ENCODE peak calls at places on chromosomes 7 and 10, in six cellular contexts. S is K562, N is endothelial cell of umbilical vein, C is A549, L is HepG2, Y is GM12878. O is an unnamed sample.

GRCh38 chr7:80999180-80999579 is 80.3 kb upstream of the SEMA3C start:
- DNase-seq in C (no peak), S (no peak), N (no peak), L (no peak), Y (no peak), O (no peak)

GRCh38 chr7:26681819-26682418 is 182.5 kb downstream of the SKAP2 start:
- DNase-seq in N (peak; percentile 64), C (peak; percentile 23), L (no peak), Y (no peak), S (peak; percentile 13), O (peak; percentile 57)

GRCh38 chr7:74514131-74514591 is 60.5 kb downstream of the GTF2IRD1 start:
- DNase-seq in N (no peak), Y (no peak), C (no peak), S (no peak), L (no peak), O (no peak)

GRCh38 chr10:132482090-132482489 is 55.5 kb upstream of the INPP5A start:
- DNase-seq in C (no peak), N (peak; percentile 17), Y (no peak), S (no peak), L (peak; percentile 44), O (peak; percentile 69)

GRCh38 chr7:130732980-130733865 is 784 bp downstream of the KLF14 start:
- DNase-seq in S (peak; percentile 83), Y (no peak), N (no peak), L (no peak), C (peak; percentile 9), O (peak; percentile 52)

GRCh38 chr7:47601119-47601880 is 19.4 kb upstream of the TNS3 start:
- DNase-seq in S (no peak), Y (no peak), L (peak; percentile 40), N (peak; percentile 71), C (peak; percentile 93), O (peak; percentile 77)

GRCh38 chr10:110460111-110460809 is 37.4 kb upstream of the DUSP5 start:
- DNase-seq in S (no peak), N (peak; percentile 55), Y (no peak), C (peak; percentile 68), L (peak; percentile 32), O (peak; percentile 91)

GRCh38 chr10:79940431-79940830 is 8.5 kb downstream of the SFTPD start:
- DNase-seq in S (no peak), C (no peak), Y (no peak), L (no peak), N (no peak), O (no peak)

GRCh38 chr7:30977896-30978564 is 14.3 kb downstream of the GHRHR start:
- DNase-seq in C (peak; percentile 49), Y (no peak), S (peak; percentile 35), L (peak; percentile 32), N (peak; percentile 26), O (peak; percentile 40)

GRCh38 chr10:61899045-61899444 is 2.5 kb upstream of the ARID5B start:
- DNase-seq in S (no peak), C (no peak), N (peak; percentile 81), Y (no peak), L (no peak), O (peak; percentile 70)

GRCh38 chr7:98066208-98066607 is 40.5 kb upstream of the LMTK2 start:
- DNase-seq in C (no peak), S (no peak), Y (no peak), N (no peak), L (no peak), O (no peak)

GRCh38 chr7:92973293-92973731 is 136.9 kb upstream of the CDK6 start:
- DNase-seq in Y (no peak), N (no peak), L (no peak), S (no peak), C (no peak), O (no peak)

GRCh38 chr10:61929555-61929954 is 28.1 kb downstream of the ARID5B start:
- DNase-seq in L (no peak), S (no peak), N (no peak), Y (no peak), C (no peak), O (no peak)

GRCh38 chr7:143882611-143883078 is 19.3 kb downstream of the TCAF1 start:
- DNase-seq in N (peak; percentile 68), S (peak; percentile 14), Y (no peak), C (no peak), L (peak; percentile 79), O (no peak)

GRCh38 chr10:77036993-77037734 is 600.4 kb downstream of the KCNMA1 start:
- DNase-seq in S (peak; percentile 63), C (peak; percentile 50), Y (no peak), L (peak; percentile 9), N (peak; percentile 25), O (peak; percentile 67)

GRCh38 chr10:97713351-97713827 is at the start of gene MARVELD1:
- DNase-seq in C (peak; percentile 81), L (no peak), S (peak; percentile 82), N (peak; percentile 54), Y (no peak), O (peak; percentile 79)

GRCh38 chr10:94011296-94011695 is 17.6 kb downstream of the PLCE1 start:
- DNase-seq in C (no peak), N (no peak), L (no peak), S (no peak), Y (no peak), O (no peak)

GRCh38 chr10:97715259-97715874 is 1.8 kb downstream of the MARVELD1 start:
- DNase-seq in Y (no peak), S (no peak), N (no peak), C (no peak), L (no peak), O (no peak)

GRCh38 chr7:50450691-50451051 is 521 bp upstream of the FIGNL1 start:
- DNase-seq in Y (no peak), C (peak; percentile 22), S (no peak), L (no peak), N (no peak), O (peak; percentile 43)

GRCh38 chr7:36232971-36233550 is 80.0 kb downstream of the EEPD1 start:
- DNase-seq in S (no peak), Y (no peak), C (no peak), L (peak; percentile 60), N (no peak), O (no peak)

GRCh38 chr10:91389636-91390512 is 20.3 kb upstream of the HECTD2 start:
- DNase-seq in S (peak; percentile 27), Y (no peak), C (peak; percentile 64), N (peak; percentile 64), L (peak; percentile 54), O (peak; percentile 67)

GRCh38 chr10:71009031-71009605 is 120.8 kb upstream of the PCBD1 start:
- DNase-seq in S (no peak), N (no peak), C (no peak), Y (no peak), L (no peak), O (no peak)

GRCh38 chr10:30686706-30687105 is 57.2 kb upstream of the LYZL2 start:
- DNase-seq in L (no peak), N (no peak), Y (no peak), S (no peak), C (no peak), O (no peak)

GRCh38 chr7:113216038-113216437 is 97.7 kb upstream of the SMIM30 start:
- DNase-seq in S (no peak), N (no peak), Y (no peak), C (no peak), L (no peak), O (no peak)

GRCh38 chr7:15889501-15889900 is 203.0 kb upstream of the MEOX2 start:
- DNase-seq in S (no peak), Y (no peak), N (peak; percentile 29), C (peak; percentile 39), L (no peak), O (peak; percentile 52)

GRCh38 chr7:117715784-117716445 is 157.3 kb downstream of the CTTNBP2 start:
- DNase-seq in C (peak; percentile 83), N (peak; percentile 64), Y (no peak), L (peak; percentile 39), S (peak; percentile 38), O (peak; percentile 67)

GRCh38 chr10:11164806-11165590 is 147.3 kb downstream of the CELF2 start:
- DNase-seq in C (no peak), Y (no peak), S (peak; percentile 53), L (no peak), N (peak; percentile 61), O (peak; percentile 83)

GRCh38 chr10:76628801-76629200 is 1008.8 kb downstream of the KCNMA1 start:
- DNase-seq in Y (no peak), L (no peak), S (no peak), N (no peak), C (no peak), O (no peak)

GRCh38 chr7:127391591-127392181 is 822 bp downstream of the ZNF800 start:
- DNase-seq in S (no peak), N (peak; percentile 35), L (no peak), C (peak; percentile 33), Y (no peak), O (peak; percentile 70)

GRCh38 chr7:128233471-128233870 is 7.6 kb upstream of the LEP start:
- DNase-seq in C (no peak), S (no peak), Y (no peak), L (no peak), N (no peak), O (no peak)

DNA sequence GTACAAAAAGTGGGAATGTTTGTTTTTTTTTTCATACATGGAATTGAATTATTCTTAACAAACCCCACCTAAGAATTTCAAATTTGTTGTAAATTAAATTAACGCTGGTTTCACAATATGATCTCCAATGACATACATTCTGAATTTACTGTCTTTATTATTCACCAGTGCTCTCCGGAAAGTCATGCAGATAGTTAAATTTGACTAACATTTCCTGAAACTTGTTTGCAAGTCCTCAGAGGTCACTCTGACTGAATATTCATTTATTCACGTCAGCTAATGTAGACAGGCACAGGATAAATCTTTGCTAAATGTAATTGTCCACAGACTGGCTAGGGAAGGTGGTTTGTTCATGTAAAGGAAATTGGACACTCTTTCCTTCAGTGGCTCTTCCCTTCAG is 730.4 kb downstream of the PHTF2 start:
- DNase-seq in L (no peak), C (no peak), Y (no peak), S (no peak), N (peak; percentile 6), O (no peak)
- TF ChIP-seq MAX in L (no peak), C (no peak), Y (no peak), S (no peak), N (no peak), O (no peak)

DNA sequence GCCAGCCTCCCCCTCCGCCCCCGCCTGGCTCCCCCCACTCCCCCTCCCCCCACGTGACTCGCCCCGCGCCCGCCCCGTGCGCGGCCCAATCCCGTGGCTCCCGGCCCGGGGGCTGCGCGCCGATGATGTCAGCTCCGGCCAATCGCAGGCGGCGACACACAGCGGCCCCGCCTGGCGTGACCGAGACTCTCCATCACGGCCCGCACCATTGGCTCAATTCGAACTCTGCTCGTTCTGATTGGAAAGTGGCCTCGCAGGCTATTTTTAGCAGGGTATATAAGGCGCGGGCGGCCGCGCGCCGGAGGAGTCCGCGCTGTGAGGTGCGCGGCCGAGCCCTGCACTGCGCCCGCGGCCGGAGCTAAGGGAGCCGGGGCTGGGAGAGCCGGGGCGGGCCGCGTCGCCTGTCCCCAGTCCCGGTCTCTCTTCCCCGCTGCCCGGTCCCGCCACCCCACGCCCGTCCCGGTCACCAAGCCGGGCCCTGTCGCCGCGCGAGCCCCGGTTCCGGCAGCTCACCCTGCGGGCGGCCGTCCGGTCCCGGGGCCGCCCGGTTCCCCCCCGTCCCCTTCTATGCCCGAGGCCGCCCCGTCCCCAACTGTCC is 341 bp upstream of the KLF6 start:
- DNase-seq in C (peak; percentile 97), L (peak; percentile 95), Y (peak; percentile 90), S (peak; percentile 100), N (peak; percentile 98), O (peak; percentile 93)
- TF ChIP-seq CTCF in C (no peak), L (no peak), Y (no peak), S (no peak), N (no peak), O (no peak)

GRCh38 chr10:122407375-122408125 is 33.0 kb downstream of the PLEKHA1 start:
- DNase-seq in C (no peak), Y (no peak), S (no peak), N (peak; percentile 23), L (no peak), O (no peak)
- TF ChIP-seq MYC in C (no peak), Y (no peak), S (no peak), N (no peak), L (no peak), O (no peak)

GRCh38 chr10:14478639-14479038 is 147.9 kb upstream of the FRMD4A start:
- DNase-seq in Y (no peak), L (no peak), S (peak; percentile 15), C (peak; percentile 49), N (peak; percentile 63), O (peak; percentile 38)
- TF ChIP-seq MAX in Y (no peak), L (no peak), S (no peak), C (no peak), N (no peak), O (no peak)

O was measured in NB4.